ENCODE peak calls at places on chromosomes 2 and 18, in four cellular contexts. Y is tibial nerve, C is choroid plexus epithelial cell, D is AG09309. L is an unnamed sample.

GRCh38 chr2:42040643-42041277 is 7.1 kb upstream of the PKDCC start:
- DNase-seq in Y (no peak), C (no peak), D (no peak), L (no peak)

GRCh38 chr2:101038455-101039255 is 36.6 kb downstream of the RPL31 start:
- DNase-seq in Y (no peak), C (peak; percentile 35), D (no peak), L (no peak)

GRCh38 chr2:217107480-217107879 is 247.6 kb upstream of the TNP1 start:
- DNase-seq in Y (no peak), C (no peak), D (no peak), L (no peak)

GRCh38 chr2:238449909-238450417 is 23.2 kb downstream of the ASB1 start:
- DNase-seq in Y (peak; percentile 69), C (peak; percentile 70), D (no peak), L (no peak)

GRCh38 chr2:13584020-13584419 is 867.3 kb downstream of the TRIB2 start:
- DNase-seq in Y (no peak), C (no peak), D (no peak), L (no peak)

GRCh38 chr2:236352761-236353593 is 88.8 kb upstream of the ASB18 start:
- DNase-seq in Y (no peak), C (peak; percentile 53), D (peak; percentile 5), L (peak; percentile 33)

GRCh38 chr2:165952600-165953210 is 871 bp downstream of the TTC21B start:
- DNase-seq in Y (no peak), C (peak; percentile 25), D (no peak), L (peak; percentile 27)

GRCh38 chr2:217797661-217798069 is 205.1 kb downstream of the TNS1 start:
- DNase-seq in Y (no peak), C (no peak), D (no peak), L (no peak)

GRCh38 chr2:7210712-7211111 is 293.5 kb downstream of the RNF144A start:
- DNase-seq in Y (no peak), C (no peak), D (no peak), L (no peak)

GRCh38 chr2:140759431-140760156 is 1371.2 kb downstream of the LRP1B start:
- DNase-seq in Y (no peak), C (no peak), D (no peak), L (no peak)

GRCh38 chr2:236601306-236602202 is 31.9 kb downstream of the ACKR3 start:
- DNase-seq in Y (no peak), C (no peak), D (no peak), L (no peak)

DNA sequence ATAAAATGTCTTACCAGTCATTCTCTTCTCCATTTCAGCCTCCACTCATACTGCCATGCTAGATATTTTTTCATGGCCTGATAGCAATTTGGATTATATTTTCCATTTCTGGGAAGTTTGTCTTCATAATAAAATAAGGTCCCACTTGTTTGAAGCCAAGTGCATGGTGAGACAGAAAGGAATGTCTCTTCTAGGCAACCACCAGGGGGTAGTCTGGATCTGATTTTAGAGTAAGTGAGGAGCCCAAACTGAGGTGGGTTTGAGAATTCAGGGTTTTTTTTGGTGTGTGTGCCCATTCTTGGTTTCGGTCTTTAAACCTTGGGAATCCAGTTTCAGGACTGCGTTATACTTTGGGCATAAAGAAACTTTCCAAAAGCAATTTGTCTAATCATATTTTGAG is 315.5 kb downstream of the RPRM start:
- DNase-seq in Y (no peak), C (peak; percentile 1), D (no peak), L (peak; percentile 30)
- TF ChIP-seq CTCF in Y (no peak), C (no peak), D (no peak), L (peak; percentile 43)

GRCh38 chr2:191682148-191682547 is 4.2 kb downstream of the NABP1 start:
- DNase-seq in Y (no peak), C (no peak), D (no peak), L (no peak)

GRCh38 chr2:191678437-191679110 is 638 bp downstream of the NABP1 start:
- DNase-seq in Y (peak; percentile 47), C (no peak), D (no peak), L (no peak)

GRCh38 chr2:191677646-191678436 is at the start of gene NABP1:
- DNase-seq in Y (peak; percentile 98), C (peak; percentile 99), D (peak; percentile 87), L (peak; percentile 99)

GRCh38 chr2:191680639-191681038 is 2.7 kb downstream of the NABP1 start:
- DNase-seq in Y (no peak), C (no peak), D (no peak), L (no peak)

DNA sequence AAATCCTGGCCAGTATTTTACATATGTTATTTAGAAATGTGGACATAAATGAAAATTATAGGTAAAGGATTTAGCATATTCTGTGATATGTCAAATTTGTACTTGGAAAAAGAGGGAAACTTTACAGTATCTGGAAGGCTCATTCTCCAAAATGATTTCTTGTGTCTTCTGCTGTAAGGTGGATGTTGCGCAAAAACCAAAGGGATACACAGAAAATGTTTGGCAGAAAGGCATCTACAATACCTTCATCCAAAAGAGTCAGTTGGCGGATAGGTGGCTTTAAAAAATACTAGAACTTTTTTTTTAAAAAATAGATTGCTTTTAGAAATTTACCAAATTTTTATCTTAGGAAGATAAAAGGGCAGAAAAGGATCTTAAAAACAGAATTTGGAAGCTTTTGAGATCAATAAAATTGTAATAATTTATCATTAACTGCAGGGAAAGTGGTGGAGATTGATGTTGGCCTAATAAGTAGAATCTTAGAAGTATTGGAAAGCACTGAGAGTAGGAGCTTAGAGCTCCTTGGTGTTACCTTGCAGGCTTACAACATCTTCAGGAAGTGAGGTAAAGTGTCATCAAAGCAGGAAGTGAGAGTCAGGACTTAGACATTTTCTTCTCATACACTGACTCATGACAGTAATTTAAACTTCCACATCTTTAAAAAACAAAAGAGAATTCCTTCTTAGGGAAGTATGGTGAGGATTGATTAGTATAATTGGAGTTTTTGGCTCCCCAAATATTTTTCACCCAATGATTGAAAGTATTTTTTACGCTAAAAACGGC is 2.1 kb downstream of the NABP1 start:
- DNase-seq in Y (no peak), C (peak; percentile 86), D (no peak), L (peak; percentile 74)
- H3K4me3 ChIP-seq in Y (no peak overlapping the region), C (peak overlapping the region; percentile 84), D (peak overlapping the region; percentile 82), L (peak overlapping the region; percentile 83)

DNA sequence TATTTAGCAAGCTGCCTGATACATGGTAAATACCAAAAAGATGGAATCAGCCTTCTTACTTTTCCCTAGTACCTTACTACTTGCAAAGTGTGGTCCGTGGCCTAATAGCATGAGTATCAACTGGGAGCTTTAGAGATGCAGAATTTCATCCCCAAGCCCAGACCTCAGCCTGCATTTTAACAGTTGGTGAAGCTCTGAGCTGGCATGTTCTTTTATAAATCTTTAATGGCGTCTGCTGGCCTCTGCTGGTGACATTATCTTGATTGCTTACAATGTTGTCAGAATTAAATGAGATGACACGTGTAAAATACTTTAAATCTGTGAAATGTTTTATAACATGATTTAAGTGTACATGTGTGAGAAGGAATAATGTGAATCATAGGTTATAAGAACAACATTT is 115.1 kb upstream of the NOSTRIN start:
- DNase-seq in Y (no peak), C (peak; percentile 60), D (no peak), L (peak; percentile 37)
- TF ChIP-seq CTCF in Y (no peak), C (peak; percentile 43), D (peak; percentile 29), L (no peak)

GRCh38 chr18:8707946-8708345 is 2.6 kb downstream of the MTCL1 start:
- DNase-seq in Y (no peak), C (no peak), D (no peak), L (no peak)
- H3K4me3 ChIP-seq in Y (no peak overlapping the region), C (peak overlapping the region; percentile 71), D (peak overlapping the region; percentile 73), L (peak overlapping the region; percentile 63)

GRCh38 chr2:112645396-112646101 is at the start of gene SLC20A1:
- DNase-seq in Y (peak; percentile 87), C (peak; percentile 94), D (peak; percentile 52), L (peak; percentile 92)
- TF ChIP-seq CTCF in Y (peak; percentile 44), C (peak; percentile 8), D (peak; percentile 18), L (no peak)

DNA sequence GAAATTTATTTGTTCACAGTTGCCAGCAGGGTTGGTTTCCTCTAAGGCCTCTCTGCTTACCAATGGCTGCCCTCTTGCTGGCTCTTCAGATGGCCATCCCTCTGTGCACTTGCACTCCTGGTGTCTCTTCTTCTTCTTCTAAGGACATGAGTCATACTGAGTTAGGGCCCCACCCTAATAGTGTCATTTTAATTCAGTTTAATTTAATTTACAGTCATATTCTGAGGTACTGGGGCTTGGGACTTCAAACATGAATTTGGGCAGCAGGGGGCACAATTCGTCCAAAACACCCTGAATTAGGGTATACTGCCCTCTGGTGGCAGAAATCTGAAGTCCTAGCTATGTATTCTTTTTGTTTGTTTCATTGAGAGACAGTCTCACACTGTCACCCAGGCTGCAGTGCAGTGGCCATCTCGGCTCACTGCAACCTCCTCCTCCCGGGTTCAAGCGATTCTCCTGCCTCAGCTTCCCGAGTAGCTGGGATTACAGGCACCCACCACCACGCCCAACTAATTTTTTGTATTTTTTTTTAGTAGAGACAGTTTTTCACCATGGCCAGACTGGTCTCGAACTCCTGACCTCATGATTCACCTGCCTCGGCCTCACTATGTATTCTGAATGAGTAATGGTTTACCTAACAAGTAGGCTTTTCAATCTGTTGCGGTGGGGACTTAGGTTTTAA is 19.8 kb downstream of the SLC4A1AP start:
- DNase-seq in Y (peak; percentile 59), C (peak; percentile 95), D (peak; percentile 66), L (peak; percentile 90)
- H3K4me3 ChIP-seq in Y (no peak overlapping the region), C (no peak overlapping the region), D (no peak overlapping the region), L (no peak overlapping the region)

DNA sequence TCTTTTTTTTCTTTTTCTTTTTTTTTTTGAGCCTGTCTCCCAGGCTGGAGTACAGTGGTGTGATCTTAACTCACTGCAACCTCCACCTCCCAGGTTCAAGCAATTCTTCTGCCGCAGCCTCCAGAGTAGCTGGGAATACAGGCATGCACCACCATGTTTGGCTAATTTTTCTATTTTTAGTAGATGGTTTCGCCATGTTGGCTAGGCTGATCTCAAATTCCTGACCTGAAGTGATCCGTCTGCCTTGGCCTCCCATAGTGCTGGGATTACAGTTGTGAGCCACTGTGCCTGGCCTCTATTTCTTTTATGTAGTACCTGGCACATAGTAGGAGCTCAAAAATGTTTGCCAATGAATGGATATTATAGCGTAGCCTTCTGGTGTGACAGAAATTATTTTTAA is 6.8 kb upstream of the CFLAR start:
- DNase-seq in Y (no peak), C (no peak), D (no peak), L (no peak)
- TF ChIP-seq CTCF in Y (no peak), C (no peak), D (no peak), L (no peak)

GRCh38 chr2:38528008-38528442 is 74.7 kb downstream of the HNRNPLL start:
- DNase-seq in Y (no peak), C (peak; percentile 49), D (no peak), L (peak; percentile 47)

GRCh38 chr2:38524580-38524979 is 78.1 kb downstream of the HNRNPLL start:
- DNase-seq in Y (no peak), C (no peak), D (no peak), L (no peak)

GRCh38 chr2:38526195-38526594 is 76.5 kb downstream of the HNRNPLL start:
- DNase-seq in Y (no peak), C (peak; percentile 62), D (peak; percentile 70), L (no peak)

GRCh38 chr2:38529208-38529607 is 73.5 kb downstream of the HNRNPLL start:
- DNase-seq in Y (no peak), C (no peak), D (no peak), L (no peak)

DNA sequence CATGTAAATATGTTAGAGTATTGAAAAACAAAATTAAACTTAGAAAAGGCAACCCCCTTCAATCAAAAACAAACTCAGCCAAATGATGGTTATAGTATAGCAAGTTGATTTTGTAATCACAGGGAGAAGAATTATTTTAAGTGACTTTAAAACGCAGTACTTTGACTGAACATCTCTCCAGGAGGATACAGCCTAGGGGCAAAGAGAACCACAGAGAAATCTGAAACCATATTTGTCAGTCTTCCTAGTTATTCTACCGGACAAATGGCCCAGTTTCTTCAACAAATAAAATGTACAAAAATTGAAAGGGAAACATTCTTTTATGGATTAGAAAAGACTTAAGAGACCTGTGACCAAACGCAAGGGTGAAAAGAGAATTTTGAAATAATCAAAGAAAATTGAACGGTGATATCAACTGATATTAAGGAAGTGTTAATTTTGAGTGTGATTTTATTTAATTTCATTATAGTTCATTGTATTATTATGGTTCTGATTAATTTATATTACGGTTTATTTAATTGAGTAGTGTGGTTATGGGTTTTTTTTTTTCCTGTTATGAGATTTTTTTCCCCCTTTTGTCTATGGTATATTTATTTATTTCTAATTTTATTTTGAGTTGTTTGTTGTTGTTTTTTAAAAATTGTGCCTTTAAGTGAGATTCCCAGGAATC is 75.3 kb downstream of the HNRNPLL start:
- DNase-seq in Y (no peak), C (no peak), D (no peak), L (no peak)
- H3K4me3 ChIP-seq in Y (peak overlapping the region; percentile 53), C (peak overlapping the region; percentile 57), D (peak overlapping the region; percentile 38), L (peak overlapping the region; percentile 38)